ENCODE peak calls at places on chromosomes 2 and 18, in four cellular contexts. M is Panc1; B is CD4-positive, alpha-beta memory T cell; V is left ventricle myocardium inferior. D is an unnamed sample.
A peak's percentile ranks its signal among the peaks of the same experiment; 100 is the strongest.

GRCh38 chr2:201996006-201996405 is 37.6 kb upstream of the FZD7 start:
- DNase-seq in V (no peak), M (no peak), B (no peak), D (no peak)

GRCh38 chr18:71036783-71037182 is 747.9 kb downstream of the SOCS6 start:
- DNase-seq in M (peak; percentile 7), B (no peak), V (no peak), D (no peak)

GRCh38 chr2:235165631-235166030 is 213.8 kb downstream of the SH3BP4 start:
- DNase-seq in M (no peak), V (no peak), B (no peak), D (no peak)

GRCh38 chr2:222778400-222778799 is 82.4 kb upstream of the ACSL3 start:
- DNase-seq in M (no peak), V (no peak), B (no peak), D (no peak)

GRCh38 chr2:225076125-225076524 is 33.9 kb upstream of the DOCK10 start:
- DNase-seq in B (no peak), M (no peak), V (no peak), D (no peak)

GRCh38 chr2:126657146-126657635 is 1.2 kb downstream of the GYPC start:
- DNase-seq in V (peak; percentile 61), B (peak; percentile 80), M (no peak), D (peak; percentile 50)

GRCh38 chr2:70305531-70305930 is 3.7 kb upstream of the FAM136A start:
- DNase-seq in B (no peak), V (no peak), M (no peak), D (no peak)

GRCh38 chr18:48761582-48761981 is 189.2 kb downstream of the SMAD7 start:
- DNase-seq in B (no peak), M (no peak), V (no peak), D (no peak)

GRCh38 chr2:48541696-48542389 is 11.9 kb downstream of the STON1 start:
- DNase-seq in B (no peak), M (no peak), V (no peak), D (no peak)

GRCh38 chr18:48874233-48874632 is 76.5 kb downstream of the SMAD7 start:
- DNase-seq in M (no peak), V (no peak), B (no peak), D (no peak)

GRCh38 chr18:33034212-33034611 is 261.4 kb upstream of the KLHL14 start:
- DNase-seq in V (no peak), M (no peak), B (no peak), D (no peak)

GRCh38 chr2:71612581-71613520 is 159.5 kb downstream of the DYSF start:
- DNase-seq in B (no peak), M (no peak), V (no peak), D (peak; percentile 11)

GRCh38 chr2:231795525-231796327 is 9.5 kb downstream of the COPS7B start:
- DNase-seq in M (peak; percentile 35), V (no peak), B (no peak), D (peak; percentile 46)

GRCh38 chr2:200174433-200175216 is 131.9 kb upstream of the SPATS2L start:
- DNase-seq in V (no peak), B (no peak), M (no peak), D (no peak)

GRCh38 chr18:3584266-3584665 is 134.3 kb downstream of the TGIF1 start:
- DNase-seq in M (no peak), B (no peak), V (no peak), D (no peak)

GRCh38 chr18:55458456-55459238 is 129.3 kb downstream of the TCF4 start:
- DNase-seq in V (no peak), M (no peak), B (no peak), D (no peak)

GRCh38 chr18:3645384-3646156 is 195.6 kb downstream of the TGIF1 start:
- DNase-seq in M (no peak), V (no peak), B (no peak), D (no peak)

GRCh38 chr2:147843421-147843863 is 1.4 kb upstream of the ACVR2A start:
- DNase-seq in V (no peak), M (no peak), B (peak; percentile 43), D (no peak)

GRCh38 chr2:40404500-40404899 is 47.4 kb downstream of the SLC8A1 start:
- DNase-seq in V (no peak), B (no peak), M (no peak), D (no peak)

GRCh38 chr2:17644997-17645715 is 104.7 kb downstream of the VSNL1 start:
- DNase-seq in B (no peak), V (no peak), M (no peak), D (no peak)

GRCh38 chr2:74216642-74217041 is 18.2 kb downstream of the MTHFD2 start:
- DNase-seq in M (no peak), V (no peak), B (no peak), D (no peak)

GRCh38 chr2:120831106-120831505 is 95.4 kb downstream of the GLI2 start:
- DNase-seq in M (no peak), V (no peak), B (no peak), D (no peak)

GRCh38 chr18:23970161-23971153 is 44.1 kb upstream of the TTC39C start:
- DNase-seq in V (no peak), M (no peak), B (peak; percentile 90), D (no peak)

GRCh38 chr2:108553181-108553919 is 19.1 kb downstream of the LIMS1 start:
- DNase-seq in M (no peak), B (no peak), V (no peak), D (no peak)

GRCh38 chr2:43045866-43046265 is 180.5 kb downstream of the ZFP36L2 start:
- DNase-seq in V (no peak), B (no peak), M (no peak), D (no peak)

GRCh38 chr2:121281107-121281506 is 3.9 kb downstream of the TFCP2L1 start:
- DNase-seq in V (no peak), M (no peak), B (no peak), D (no peak)

GRCh38 chr2:147355706-147356105 is 489.1 kb upstream of the ACVR2A start:
- DNase-seq in V (no peak), M (no peak), B (no peak), D (no peak)

GRCh38 chr2:219071189-219071816 is 10.6 kb upstream of the IHH start:
- DNase-seq in B (no peak), V (no peak), M (no peak), D (peak; percentile 63)

GRCh38 chr18:79713341-79713740 is 33.7 kb downstream of the CTDP1 start:
- DNase-seq in B (no peak), V (no peak), M (no peak), D (no peak)

GRCh38 chr18:79715280-79715679 is 35.7 kb downstream of the CTDP1 start:
- DNase-seq in V (no peak), B (no peak), M (no peak), D (no peak)

GRCh38 chr18:79708412-79708811 is 28.8 kb downstream of the CTDP1 start:
- DNase-seq in M (no peak), V (no peak), B (no peak), D (no peak)

GRCh38 chr18:79714531-79715240 is 35.1 kb downstream of the CTDP1 start:
- DNase-seq in V (no peak), M (no peak), B (no peak), D (no peak)

GRCh38 chr18:79712206-79712857 is 32.7 kb downstream of the CTDP1 start:
- DNase-seq in V (no peak), M (no peak), B (no peak), D (no peak)
- H3K36me3 ChIP-seq in V (peaks cover 78% of the 10 kb centered on the region), M (peaks cover 5% of the 10 kb centered on the region), B (peaks cover 61% of the 10 kb centered on the region), D (no peaks in the 10 kb centered on the region)

DNA sequence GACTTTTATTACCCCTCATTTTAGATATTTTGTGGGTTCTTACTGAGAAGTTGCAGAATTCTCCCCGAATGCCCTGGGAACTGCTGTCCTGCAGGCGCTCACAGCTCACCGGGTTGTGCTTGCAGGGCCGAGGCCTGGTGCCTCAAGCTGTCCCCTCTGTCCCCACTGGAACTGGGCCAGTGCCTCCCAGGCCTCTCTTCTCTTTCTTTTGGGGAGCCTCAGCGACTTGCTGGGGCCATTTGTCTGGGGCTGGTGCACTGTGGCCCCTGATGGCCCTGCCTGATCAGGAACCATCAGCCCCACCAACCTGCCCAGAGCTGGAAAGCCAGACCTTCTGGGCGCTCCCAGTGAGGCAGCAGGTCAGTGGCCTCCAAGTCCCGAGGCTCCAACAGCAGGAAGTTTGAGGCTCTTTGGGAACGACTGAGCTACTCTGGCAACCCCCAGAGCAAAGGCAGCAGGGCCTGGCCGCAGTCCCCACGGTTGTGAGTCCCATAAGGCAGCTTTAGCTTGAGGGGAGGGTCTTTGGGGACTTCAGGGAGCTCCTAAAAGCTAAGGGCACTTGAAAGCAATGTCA is 14.7 kb upstream of the NEU4 start:
- DNase-seq in B (no peak), V (peak; percentile 10), M (no peak), D (peak; percentile 33)
- H3K36me3 ChIP-seq in B (no peaks in the 10 kb centered on the region), V (no peaks in the 10 kb centered on the region), M (no peaks in the 10 kb centered on the region), D (peaks cover 3% of the 10 kb centered on the region)

GRCh38 chr18:54127759-54128378 is 96.6 kb downstream of the MBD2 start:
- DNase-seq in V (no peak), M (no peak), B (no peak), D (no peak)
- H3K36me3 ChIP-seq in V (no peaks in the 10 kb centered on the region), M (no peaks in the 10 kb centered on the region), B (no peaks in the 10 kb centered on the region), D (no peaks in the 10 kb centered on the region)

GRCh38 chr2:111138834-111139233 is 18.1 kb downstream of the BCL2L11 start:
- DNase-seq in B (no peak), V (no peak), M (no peak), D (no peak)
- H3K36me3 ChIP-seq in B (peaks cover 3% of the 10 kb centered on the region), V (peaks cover 6% of the 10 kb centered on the region), M (peaks cover 4% of the 10 kb centered on the region), D (no peaks in the 10 kb centered on the region)

GRCh38 chr2:151802315-151802714 is 25.9 kb downstream of the ARL5A start:
- DNase-seq in V (no peak), B (no peak), M (no peak), D (no peak)
- H3K36me3 ChIP-seq in V (peaks cover 53% of the 10 kb centered on the region), B (peaks cover 21% of the 10 kb centered on the region), M (peaks cover 28% of the 10 kb centered on the region), D (no peaks in the 10 kb centered on the region)

GRCh38 chr2:27205206-27205605 is 6.6 kb upstream of the ATRAID start:
- DNase-seq in V (no peak), M (no peak), B (no peak), D (no peak)
- H3K36me3 ChIP-seq in V (peaks cover 95% of the 10 kb centered on the region), M (peaks cover 5% of the 10 kb centered on the region), B (peaks cover 58% of the 10 kb centered on the region), D (no peaks in the 10 kb centered on the region)

GRCh38 chr2:24304621-24305020 is 55.7 kb downstream of the ITSN2 start:
- DNase-seq in M (no peak), B (no peak), V (no peak), D (no peak)
- H3K36me3 ChIP-seq in M (peaks cover 13% of the 10 kb centered on the region), B (peaks cover 56% of the 10 kb centered on the region), V (peaks cover 79% of the 10 kb centered on the region), D (no peaks in the 10 kb centered on the region)